ENCODE peak calls at places on chromosomes 2 and 18, in ten cellular contexts. One of them, this sample, is unnamed.

GRCh38 chr2:172792711-172793110 is 57.1 kb downstream of the RAPGEF4 start:
- DNase-seq in endodermal cell: no peak
- DNase-seq in HCT116: no peak
- DNase-seq in heart right ventricle: no peak
- DNase-seq in tibial nerve: no peak
- DNase-seq in CD8-positive, alpha-beta T cell: no peak
- DNase-seq in RWPE2: no peak
- DNase-seq in sigmoid colon: no peak
- DNase-seq in ovary: no peak
- DNase-seq in body of pancreas: no peak
- DNase-seq in this sample: no peak

GRCh38 chr2:36165132-36165531 is 190.4 kb upstream of the CRIM1 start:
- DNase-seq in endodermal cell: no peak
- DNase-seq in HCT116: no peak
- DNase-seq in heart right ventricle: no peak
- DNase-seq in tibial nerve: no peak
- DNase-seq in CD8-positive, alpha-beta T cell: no peak
- DNase-seq in RWPE2: no peak
- DNase-seq in sigmoid colon: no peak
- DNase-seq in ovary: no peak
- DNase-seq in body of pancreas: no peak
- DNase-seq in this sample: no peak

GRCh38 chr2:134470561-134471168 is 216.8 kb downstream of the MGAT5 start:
- DNase-seq in endodermal cell: no peak
- DNase-seq in HCT116: no peak
- DNase-seq in heart right ventricle: no peak
- DNase-seq in tibial nerve: no peak
- DNase-seq in CD8-positive, alpha-beta T cell: peak; percentile 15
- DNase-seq in RWPE2: no peak
- DNase-seq in sigmoid colon: no peak
- DNase-seq in ovary: no peak
- DNase-seq in body of pancreas: no peak
- DNase-seq in this sample: no peak

GRCh38 chr2:233831861-233832260 is 22.5 kb downstream of the HJURP start:
- DNase-seq in endodermal cell: peak; percentile 13
- DNase-seq in HCT116: no peak
- DNase-seq in heart right ventricle: no peak
- DNase-seq in tibial nerve: no peak
- DNase-seq in CD8-positive, alpha-beta T cell: no peak
- DNase-seq in RWPE2: peak; percentile 13
- DNase-seq in sigmoid colon: peak; percentile 14
- DNase-seq in ovary: no peak
- DNase-seq in body of pancreas: no peak
- DNase-seq in this sample: no peak

GRCh38 chr2:42924436-42924897 is 132.1 kb upstream of the HAAO start:
- DNase-seq in endodermal cell: no peak
- DNase-seq in HCT116: no peak
- DNase-seq in heart right ventricle: no peak
- DNase-seq in tibial nerve: peak; percentile 37
- DNase-seq in CD8-positive, alpha-beta T cell: no peak
- DNase-seq in RWPE2: no peak
- DNase-seq in sigmoid colon: no peak
- DNase-seq in ovary: no peak
- DNase-seq in body of pancreas: no peak
- DNase-seq in this sample: no peak

GRCh38 chr2:96514521-96514920 is 9.4 kb upstream of the NEURL3 start:
- DNase-seq in endodermal cell: peak; percentile 47
- DNase-seq in HCT116: no peak
- DNase-seq in heart right ventricle: no peak
- DNase-seq in tibial nerve: no peak
- DNase-seq in CD8-positive, alpha-beta T cell: peak; percentile 31
- DNase-seq in RWPE2: peak; percentile 49
- DNase-seq in sigmoid colon: no peak
- DNase-seq in ovary: no peak
- DNase-seq in body of pancreas: no peak
- DNase-seq in this sample: no peak

GRCh38 chr2:30675758-30676157 is 131.5 kb downstream of the CAPN13 start:
- DNase-seq in endodermal cell: no peak
- DNase-seq in HCT116: no peak
- DNase-seq in heart right ventricle: no peak
- DNase-seq in tibial nerve: no peak
- DNase-seq in CD8-positive, alpha-beta T cell: peak; percentile 35
- DNase-seq in RWPE2: no peak
- DNase-seq in sigmoid colon: peak; percentile 22
- DNase-seq in ovary: no peak
- DNase-seq in body of pancreas: no peak
- DNase-seq in this sample: no peak

GRCh38 chr2:25158096-25158852 is 10.1 kb downstream of the POMC start:
- DNase-seq in endodermal cell: no peak
- DNase-seq in HCT116: no peak
- DNase-seq in heart right ventricle: no peak
- DNase-seq in tibial nerve: no peak
- DNase-seq in CD8-positive, alpha-beta T cell: no peak
- DNase-seq in RWPE2: no peak
- DNase-seq in sigmoid colon: no peak
- DNase-seq in ovary: no peak
- DNase-seq in body of pancreas: no peak
- DNase-seq in this sample: no peak

GRCh38 chr18:68414407-68414806 is 300.5 kb downstream of the TMX3 start:
- DNase-seq in endodermal cell: no peak
- DNase-seq in HCT116: no peak
- DNase-seq in heart right ventricle: no peak
- DNase-seq in tibial nerve: no peak
- DNase-seq in CD8-positive, alpha-beta T cell: no peak
- DNase-seq in RWPE2: no peak
- DNase-seq in sigmoid colon: no peak
- DNase-seq in ovary: no peak
- DNase-seq in body of pancreas: no peak
- DNase-seq in this sample: no peak

GRCh38 chr18:68406761-68407160 is 308.1 kb downstream of the TMX3 start:
- DNase-seq in endodermal cell: no peak
- DNase-seq in HCT116: no peak
- DNase-seq in heart right ventricle: no peak
- DNase-seq in tibial nerve: no peak
- DNase-seq in CD8-positive, alpha-beta T cell: no peak
- DNase-seq in RWPE2: no peak
- DNase-seq in sigmoid colon: no peak
- DNase-seq in ovary: no peak
- DNase-seq in body of pancreas: no peak
- DNase-seq in this sample: no peak

DNA sequence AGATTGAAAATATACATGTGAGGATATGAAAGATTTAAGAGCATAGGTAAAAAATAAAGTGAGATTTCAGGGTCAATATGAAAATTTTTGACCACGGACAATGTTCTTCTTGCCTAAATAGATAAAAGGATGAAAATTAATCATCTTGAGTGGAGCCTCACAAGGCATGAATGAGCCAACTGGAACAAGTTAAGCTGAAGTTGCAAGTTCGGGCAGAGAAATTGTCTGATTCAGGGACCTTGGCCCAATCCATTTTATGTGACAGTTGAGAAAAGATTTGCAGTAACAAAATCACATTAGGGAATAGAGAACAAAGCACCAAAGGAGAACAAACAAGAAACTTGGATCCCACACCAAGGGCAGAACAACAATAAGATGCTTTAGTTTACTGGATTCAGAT is 305.3 kb downstream of the TMX3 start:
- DNase-seq in endodermal cell: no peak
- DNase-seq in HCT116: no peak
- DNase-seq in heart right ventricle: no peak
- DNase-seq in tibial nerve: no peak
- DNase-seq in CD8-positive, alpha-beta T cell: no peak
- DNase-seq in RWPE2: no peak
- DNase-seq in sigmoid colon: no peak
- DNase-seq in ovary: no peak
- DNase-seq in body of pancreas: no peak
- DNase-seq in this sample: no peak
- TF ChIP-seq CTCF in endodermal cell: no peak
- TF ChIP-seq CTCF in HCT116: no peak
- TF ChIP-seq CTCF in heart right ventricle: no peak
- TF ChIP-seq CTCF in tibial nerve: no peak
- TF ChIP-seq CTCF in CD8-positive, alpha-beta T cell: no peak
- TF ChIP-seq CTCF in RWPE2: no peak
- TF ChIP-seq CTCF in sigmoid colon: no peak
- TF ChIP-seq CTCF in ovary: no peak
- TF ChIP-seq CTCF in body of pancreas: no peak
- TF ChIP-seq CTCF in this sample: no peak

GRCh38 chr2:231455890-231456289 is 8.4 kb downstream of the NCL start:
- DNase-seq in endodermal cell: no peak
- DNase-seq in HCT116: no peak
- DNase-seq in heart right ventricle: no peak
- DNase-seq in tibial nerve: no peak
- DNase-seq in CD8-positive, alpha-beta T cell: no peak
- DNase-seq in RWPE2: no peak
- DNase-seq in sigmoid colon: no peak
- DNase-seq in ovary: no peak
- DNase-seq in body of pancreas: no peak
- DNase-seq in this sample: no peak

GRCh38 chr2:231455222-231455621 is 9.1 kb downstream of the NCL start:
- DNase-seq in endodermal cell: no peak
- DNase-seq in HCT116: no peak
- DNase-seq in heart right ventricle: no peak
- DNase-seq in tibial nerve: no peak
- DNase-seq in CD8-positive, alpha-beta T cell: no peak
- DNase-seq in RWPE2: no peak
- DNase-seq in sigmoid colon: no peak
- DNase-seq in ovary: no peak
- DNase-seq in body of pancreas: no peak
- DNase-seq in this sample: no peak

GRCh38 chr2:231452799-231453508 is 11.3 kb downstream of the NCL start:
- DNase-seq in endodermal cell: peak; percentile 80
- DNase-seq in HCT116: no peak
- DNase-seq in heart right ventricle: no peak
- DNase-seq in tibial nerve: no peak
- DNase-seq in CD8-positive, alpha-beta T cell: no peak
- DNase-seq in RWPE2: no peak
- DNase-seq in sigmoid colon: no peak
- DNase-seq in ovary: no peak
- DNase-seq in body of pancreas: no peak
- DNase-seq in this sample: no peak

GRCh38 chr2:231456295-231457004 is 7.8 kb downstream of the NCL start:
- DNase-seq in endodermal cell: no peak
- DNase-seq in HCT116: no peak
- DNase-seq in heart right ventricle: no peak
- DNase-seq in tibial nerve: no peak
- DNase-seq in CD8-positive, alpha-beta T cell: no peak
- DNase-seq in RWPE2: no peak
- DNase-seq in sigmoid colon: no peak
- DNase-seq in ovary: no peak
- DNase-seq in body of pancreas: no peak
- DNase-seq in this sample: no peak

DNA sequence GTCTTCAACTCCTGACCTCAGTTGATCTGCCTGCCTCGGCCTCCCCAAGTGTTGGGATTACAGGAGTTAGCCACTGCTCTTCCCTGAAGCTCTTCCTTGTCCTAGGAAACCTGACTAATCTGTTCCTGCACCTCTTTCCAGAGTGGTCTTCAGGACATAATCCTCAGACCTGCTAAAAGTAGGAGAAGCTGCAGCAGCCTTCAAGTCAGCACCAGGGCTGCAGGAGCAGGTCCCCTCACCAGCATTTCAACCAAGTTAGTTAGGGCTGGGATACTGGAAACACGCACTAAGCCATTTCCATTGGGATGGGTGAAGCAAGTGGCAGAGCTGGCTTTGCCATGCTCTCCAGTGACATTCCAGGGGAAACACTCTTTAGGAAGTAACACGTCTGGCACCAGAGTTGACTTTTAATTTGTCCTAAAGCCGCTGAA is 9.9 kb downstream of the NCL start:
- DNase-seq in endodermal cell: no peak
- DNase-seq in HCT116: no peak
- DNase-seq in heart right ventricle: no peak
- DNase-seq in tibial nerve: no peak
- DNase-seq in CD8-positive, alpha-beta T cell: no peak
- DNase-seq in RWPE2: no peak
- DNase-seq in sigmoid colon: no peak
- DNase-seq in ovary: no peak
- DNase-seq in body of pancreas: no peak
- DNase-seq in this sample: no peak
- H3K36me3 ChIP-seq in endodermal cell: peaks cover 80% of the 10 kb centered on the region
- H3K36me3 ChIP-seq in HCT116: peaks cover 56% of the 10 kb centered on the region
- H3K36me3 ChIP-seq in heart right ventricle: peaks cover 73% of the 10 kb centered on the region
- H3K36me3 ChIP-seq in tibial nerve: peaks cover 4% of the 10 kb centered on the region
- H3K36me3 ChIP-seq in CD8-positive, alpha-beta T cell: peaks cover 69% of the 10 kb centered on the region
- H3K36me3 ChIP-seq in RWPE2: peaks cover 70% of the 10 kb centered on the region
- H3K36me3 ChIP-seq in sigmoid colon: peaks cover 54% of the 10 kb centered on the region
- H3K36me3 ChIP-seq in ovary: no peaks in the 10 kb centered on the region
- H3K36me3 ChIP-seq in body of pancreas: peaks cover 37% of the 10 kb centered on the region
- H3K36me3 ChIP-seq in this sample: peaks cover 54% of the 10 kb centered on the region

DNA sequence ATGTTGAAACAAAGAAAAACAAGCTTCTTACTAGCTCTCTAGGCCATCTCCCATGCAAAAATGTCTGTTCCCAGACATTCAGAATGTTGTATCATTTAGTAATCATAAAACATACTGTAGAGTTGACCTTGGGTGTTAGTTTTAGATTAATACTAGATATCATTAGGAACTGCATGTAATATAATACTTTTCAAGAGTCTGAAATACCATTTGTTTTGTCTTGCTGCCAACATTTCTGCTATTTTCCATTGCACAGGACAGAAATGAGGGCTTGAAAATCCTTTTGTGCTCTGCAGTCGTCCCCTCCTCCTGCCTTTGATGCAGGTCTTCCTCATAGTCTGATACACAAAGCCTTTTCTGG is 89.5 kb upstream of the RBMS1 start:
- DNase-seq in endodermal cell: no peak
- DNase-seq in HCT116: no peak
- DNase-seq in heart right ventricle: no peak
- DNase-seq in tibial nerve: no peak
- DNase-seq in CD8-positive, alpha-beta T cell: no peak
- DNase-seq in RWPE2: no peak
- DNase-seq in sigmoid colon: no peak
- DNase-seq in ovary: no peak
- DNase-seq in body of pancreas: no peak
- DNase-seq in this sample: peak; percentile 79
- H3K4me1 ChIP-seq in endodermal cell: peaks cover 19% of the 10 kb centered on the region
- H3K4me1 ChIP-seq in HCT116: no peaks in the 10 kb centered on the region
- H3K4me1 ChIP-seq in heart right ventricle: peaks cover 35% of the 10 kb centered on the region
- H3K4me1 ChIP-seq in tibial nerve: peaks cover 41% of the 10 kb centered on the region
- H3K4me1 ChIP-seq in CD8-positive, alpha-beta T cell: peaks cover 4% of the 10 kb centered on the region
- H3K4me1 ChIP-seq in RWPE2: peaks cover 8% of the 10 kb centered on the region
- H3K4me1 ChIP-seq in sigmoid colon: peaks cover 33% of the 10 kb centered on the region
- H3K4me1 ChIP-seq in ovary: peaks cover 1% of the 10 kb centered on the region
- H3K4me1 ChIP-seq in body of pancreas: peaks cover 21% of the 10 kb centered on the region
- H3K4me1 ChIP-seq in this sample: peaks cover 17% of the 10 kb centered on the region

GRCh38 chr18:74081966-74082365 is 65.7 kb downstream of the FBXO15 start:
- DNase-seq in endodermal cell: no peak
- DNase-seq in HCT116: no peak
- DNase-seq in heart right ventricle: no peak
- DNase-seq in tibial nerve: no peak
- DNase-seq in CD8-positive, alpha-beta T cell: no peak
- DNase-seq in RWPE2: no peak
- DNase-seq in sigmoid colon: no peak
- DNase-seq in ovary: no peak
- DNase-seq in body of pancreas: no peak
- DNase-seq in this sample: no peak

GRCh38 chr18:74084184-74084583 is 63.5 kb downstream of the FBXO15 start:
- DNase-seq in endodermal cell: peak; percentile 56
- DNase-seq in HCT116: no peak
- DNase-seq in heart right ventricle: no peak
- DNase-seq in tibial nerve: no peak
- DNase-seq in CD8-positive, alpha-beta T cell: no peak
- DNase-seq in RWPE2: no peak
- DNase-seq in sigmoid colon: no peak
- DNase-seq in ovary: no peak
- DNase-seq in body of pancreas: no peak
- DNase-seq in this sample: no peak

GRCh38 chr18:74078257-74078656 is 69.4 kb downstream of the FBXO15 start:
- DNase-seq in endodermal cell: no peak
- DNase-seq in HCT116: no peak
- DNase-seq in heart right ventricle: no peak
- DNase-seq in tibial nerve: no peak
- DNase-seq in CD8-positive, alpha-beta T cell: no peak
- DNase-seq in RWPE2: no peak
- DNase-seq in sigmoid colon: no peak
- DNase-seq in ovary: no peak
- DNase-seq in body of pancreas: no peak
- DNase-seq in this sample: no peak

GRCh38 chr18:74083071-74083954 is 64.3 kb downstream of the FBXO15 start:
- DNase-seq in endodermal cell: no peak
- DNase-seq in HCT116: no peak
- DNase-seq in heart right ventricle: no peak
- DNase-seq in tibial nerve: no peak
- DNase-seq in CD8-positive, alpha-beta T cell: peak; percentile 65
- DNase-seq in RWPE2: no peak
- DNase-seq in sigmoid colon: no peak
- DNase-seq in ovary: no peak
- DNase-seq in body of pancreas: no peak
- DNase-seq in this sample: no peak

GRCh38 chr18:74082476-74083070 is 65.1 kb downstream of the FBXO15 start:
- DNase-seq in endodermal cell: peak; percentile 92
- DNase-seq in HCT116: peak; percentile 24
- DNase-seq in heart right ventricle: peak; percentile 36
- DNase-seq in tibial nerve: no peak
- DNase-seq in CD8-positive, alpha-beta T cell: peak; percentile 81
- DNase-seq in RWPE2: no peak
- DNase-seq in sigmoid colon: no peak
- DNase-seq in ovary: no peak
- DNase-seq in body of pancreas: peak; percentile 55
- DNase-seq in this sample: peak; percentile 55
- TF ChIP-seq CTCF in endodermal cell: peak; percentile 85
- TF ChIP-seq CTCF in HCT116: peak; percentile 56
- TF ChIP-seq CTCF in heart right ventricle: peak; percentile 27
- TF ChIP-seq CTCF in tibial nerve: peak; percentile 27
- TF ChIP-seq CTCF in CD8-positive, alpha-beta T cell: no peak
- TF ChIP-seq CTCF in RWPE2: peak; percentile 26
- TF ChIP-seq CTCF in sigmoid colon: peak; percentile 10
- TF ChIP-seq CTCF in ovary: no peak
- TF ChIP-seq CTCF in body of pancreas: peak; percentile 16
- TF ChIP-seq CTCF in this sample: peak; percentile 42

This sample was measured in cardiac muscle cell.